ENCODE peak calls at places on chromosomes 2 and 18, in six cellular contexts. One of them, this sample, is unnamed.
A peak's percentile ranks its signal among the peaks of the same experiment; 100 is the strongest.

GRCh38 chr18:44637210-44638051 is 43.3 kb upstream of the SETBP1 start:
- DNase-seq in fibroblast of lung: peak; percentile 83
- DNase-seq in kidney: no peak
- DNase-seq in stomach: no peak
- DNase-seq in midbrain: no peak
- DNase-seq in GM04503: no peak
- DNase-seq in this sample: no peak

GRCh38 chr18:49976810-49977209 is 163.5 kb upstream of the ACAA2 start:
- DNase-seq in fibroblast of lung: peak; percentile 8
- DNase-seq in kidney: no peak
- DNase-seq in stomach: no peak
- DNase-seq in midbrain: no peak
- DNase-seq in GM04503: no peak
- DNase-seq in this sample: no peak

GRCh38 chr2:68024450-68024849 is 38.4 kb downstream of the C1D start:
- DNase-seq in fibroblast of lung: no peak
- DNase-seq in kidney: peak; percentile 61
- DNase-seq in stomach: no peak
- DNase-seq in midbrain: no peak
- DNase-seq in GM04503: no peak
- DNase-seq in this sample: no peak

GRCh38 chr2:215003001-215003400 is 135.4 kb downstream of the ABCA12 start:
- DNase-seq in fibroblast of lung: peak; percentile 50
- DNase-seq in kidney: no peak
- DNase-seq in stomach: no peak
- DNase-seq in midbrain: no peak
- DNase-seq in GM04503: no peak
- DNase-seq in this sample: no peak

GRCh38 chr2:178796079-178796677 is 11.0 kb downstream of the TTN start:
- DNase-seq in fibroblast of lung: peak; percentile 41
- DNase-seq in kidney: no peak
- DNase-seq in stomach: no peak
- DNase-seq in midbrain: peak; percentile 40
- DNase-seq in GM04503: no peak
- DNase-seq in this sample: no peak

GRCh38 chr2:229715895-229716507 is 1.6 kb upstream of the DNER start:
- DNase-seq in fibroblast of lung: no peak
- DNase-seq in kidney: no peak
- DNase-seq in stomach: no peak
- DNase-seq in midbrain: peak; percentile 74
- DNase-seq in GM04503: no peak
- DNase-seq in this sample: no peak

GRCh38 chr2:23486676-23487075 is 101.7 kb downstream of the KLHL29 start:
- DNase-seq in fibroblast of lung: peak; percentile 30
- DNase-seq in kidney: peak; percentile 86
- DNase-seq in stomach: no peak
- DNase-seq in midbrain: no peak
- DNase-seq in GM04503: no peak
- DNase-seq in this sample: no peak

GRCh38 chr2:237917696-237918374 is 49.0 kb upstream of the UBE2F start:
- DNase-seq in fibroblast of lung: no peak
- DNase-seq in kidney: no peak
- DNase-seq in stomach: no peak
- DNase-seq in midbrain: no peak
- DNase-seq in GM04503: no peak
- DNase-seq in this sample: no peak

GRCh38 chr2:57330447-57330846 is 716.2 kb upstream of the VRK2 start:
- DNase-seq in fibroblast of lung: peak; percentile 29
- DNase-seq in kidney: no peak
- DNase-seq in stomach: no peak
- DNase-seq in midbrain: no peak
- DNase-seq in GM04503: peak; percentile 3
- DNase-seq in this sample: no peak

GRCh38 chr2:119960821-119961220 is 52.1 kb upstream of the EPB41L5 start:
- DNase-seq in fibroblast of lung: peak; percentile 84
- DNase-seq in kidney: no peak
- DNase-seq in stomach: no peak
- DNase-seq in midbrain: no peak
- DNase-seq in GM04503: peak; percentile 27
- DNase-seq in this sample: no peak

GRCh38 chr18:3612315-3612714 is 162.3 kb downstream of the TGIF1 start:
- DNase-seq in fibroblast of lung: no peak
- DNase-seq in kidney: no peak
- DNase-seq in stomach: no peak
- DNase-seq in midbrain: peak; percentile 42
- DNase-seq in GM04503: no peak
- DNase-seq in this sample: no peak

GRCh38 chr2:47891369-47892337 is 14.6 kb downstream of the FBXO11 start:
- DNase-seq in fibroblast of lung: peak; percentile 51
- DNase-seq in kidney: no peak
- DNase-seq in stomach: no peak
- DNase-seq in midbrain: no peak
- DNase-seq in GM04503: no peak
- DNase-seq in this sample: no peak

GRCh38 chr18:69795785-69796184 is 151.9 kb downstream of the CD226 start:
- DNase-seq in fibroblast of lung: peak; percentile 32
- DNase-seq in kidney: no peak
- DNase-seq in stomach: no peak
- DNase-seq in midbrain: no peak
- DNase-seq in GM04503: no peak
- DNase-seq in this sample: no peak

GRCh38 chr18:48675330-48675761 is 136.5 kb downstream of the CTIF start:
- DNase-seq in fibroblast of lung: peak; percentile 77
- DNase-seq in kidney: peak; percentile 95
- DNase-seq in stomach: peak; percentile 89
- DNase-seq in midbrain: peak; percentile 91
- DNase-seq in GM04503: no peak
- DNase-seq in this sample: peak; percentile 69

GRCh38 chr2:146820672-146821071 is 1024.2 kb upstream of the ACVR2A start:
- DNase-seq in fibroblast of lung: peak; percentile 67
- DNase-seq in kidney: no peak
- DNase-seq in stomach: no peak
- DNase-seq in midbrain: no peak
- DNase-seq in GM04503: no peak
- DNase-seq in this sample: no peak